ENCODE peak calls at places on chromosomes 2 and 18, in five cellular contexts. P is GM13977; Q is lower lobe of right lung; D is CD8-positive, alpha-beta memory T cell; K is stimulated activated CD4-positive, alpha-beta T cell treated with anti-CD3 and anti-CD28 coated beads, Interleukin-12 subunit alpha, Interleukin-12 subunit beta, amount 100 ng/mL, for 4 hours. E is an unnamed sample.

GRCh38 chr2:62305421-62306176 is 109.7 kb downstream of the B3GNT2 start:
- DNase-seq in K (peak), P (no peak), D (peak), Q (no peak), E (no peak)

GRCh38 chr18:21894619-21895367 is 154.2 kb downstream of the MIB1 start:
- DNase-seq in P (no peak), Q (no peak), D (no peak), K (no peak), E (no peak)

GRCh38 chr2:96952976-96953610 is 33.3 kb downstream of the FAM178B start:
- DNase-seq in P (no peak), K (no peak), Q (no peak), D (no peak), E (peak)

GRCh38 chr18:10270160-10270571 is 184.3 kb upstream of the APCDD1 start:
- DNase-seq in D (no peak), P (no peak), Q (no peak), K (no peak), E (peak)

GRCh38 chr18:2894841-2895370 is 48.1 kb downstream of the EMILIN2 start:
- DNase-seq in P (no peak), D (no peak), K (no peak), Q (no peak), E (no peak)

GRCh38 chr2:42618972-42619371 is 50.5 kb downstream of the MTA3 start:
- DNase-seq in Q (no peak), K (no peak), D (no peak), P (no peak), E (peak)

GRCh38 chr18:78637442-78638402 is 341.9 kb upstream of the SALL3 start:
- DNase-seq in P (no peak), D (no peak), Q (no peak), K (no peak), E (no peak)

GRCh38 chr2:49948091-49948490 is 793.8 kb upstream of the FSHR start:
- DNase-seq in D (no peak), Q (no peak), P (no peak), K (no peak), E (no peak)

GRCh38 chr18:36454258-36454657 is 156.7 kb downstream of the FHOD3 start:
- DNase-seq in K (no peak), D (no peak), P (no peak), Q (no peak), E (no peak)

GRCh38 chr2:56168163-56168562 is 15.6 kb upstream of the CCDC85A start:
- DNase-seq in K (no peak), P (no peak), D (no peak), Q (no peak), E (peak)

GRCh38 chr2:99915108-99915675 is 227.2 kb downstream of the AFF3 start:
- DNase-seq in Q (no peak), P (no peak), K (no peak), D (no peak), E (no peak)

GRCh38 chr2:74577448-74577847 is 22.9 kb downstream of the DOK1 start:
- DNase-seq in P (no peak), K (no peak), Q (no peak), D (no peak), E (no peak)

GRCh38 chr2:239249048-239249447 is 151.8 kb downstream of the HDAC4 start:
- DNase-seq in Q (no peak), P (no peak), D (no peak), K (no peak), E (no peak)

GRCh38 chr2:232776435-232776834 is at the start of gene KCNJ13:
- DNase-seq in K (no peak), D (no peak), Q (no peak), P (no peak), E (peak)

GRCh38 chr18:55013086-55013485 is 53.8 kb upstream of the CCDC68 start:
- DNase-seq in Q (no peak), D (no peak), K (no peak), P (no peak), E (no peak)

GRCh38 chr2:145593991-145594702 is 1074.2 kb upstream of the ZEB2 start:
- DNase-seq in P (no peak), K (no peak), D (no peak), Q (no peak), E (peak)

GRCh38 chr18:12839526-12840196 is 44.4 kb downstream of the PTPN2 start:
- DNase-seq in Q (no peak), P (peak), K (no peak), D (no peak), E (no peak)

GRCh38 chr2:137968477-137969417 is 4.5 kb downstream of the HNMT start:
- DNase-seq in K (no peak), Q (no peak), P (no peak), D (no peak), E (peak)

GRCh38 chr2:36246320-36246990 is 109.1 kb upstream of the CRIM1 start:
- DNase-seq in K (no peak), D (no peak), Q (no peak), P (peak), E (peak)

GRCh38 chr2:43368483-43369385 is 142.3 kb upstream of the ZFP36L2 start:
- DNase-seq in D (no peak), P (no peak), Q (no peak), K (no peak), E (peak)

GRCh38 chr18:59517446-59518171 is 158.5 kb upstream of the LMAN1 start:
- DNase-seq in Q (no peak), P (no peak), D (no peak), K (no peak), E (peak)

GRCh38 chr18:45416168-45416567 is 199.1 kb upstream of the SLC14A2 start:
- DNase-seq in P (no peak), Q (no peak), K (no peak), D (no peak), E (peak)

GRCh38 chr2:215860076-215860475 is 153.3 kb downstream of the MREG start:
- DNase-seq in K (no peak), Q (no peak), P (no peak), D (no peak), E (no peak)

GRCh38 chr2:201136889-201137321 is 20.9 kb downstream of the CFLAR start:
- DNase-seq in D (no peak), K (no peak), P (no peak), Q (no peak), E (peak)

GRCh38 chr18:62420513-62421209 is 95.6 kb downstream of the TNFRSF11A start:
- DNase-seq in P (peak), Q (no peak), K (peak), D (peak), E (peak)

GRCh38 chr18:21918693-21919092 is 178.1 kb downstream of the MIB1 start:
- DNase-seq in D (no peak), Q (no peak), K (no peak), P (no peak), E (no peak)

GRCh38 chr2:205540066-205540465 is 142.2 kb upstream of the NRP2 start:
- DNase-seq in Q (no peak), K (no peak), P (no peak), D (no peak), E (no peak)

GRCh38 chr2:207356604-207357003 is 173.2 kb upstream of the CREB1 start:
- DNase-seq in Q (no peak), K (no peak), D (no peak), P (no peak), E (no peak)

GRCh38 chr2:317501-318424 is 29.9 kb upstream of the ALKAL2 start:
- DNase-seq in Q (no peak), D (no peak), K (no peak), P (peak), E (peak)

GRCh38 chr2:219697811-219698683 is 70.6 kb downstream of the SLC4A3 start:
- DNase-seq in P (no peak), D (no peak), Q (no peak), K (no peak), E (no peak)

GRCh38 chr2:96091711-96092579 is 24.4 kb downstream of the ADRA2B start:
- DNase-seq in D (no peak), P (no peak), K (no peak), Q (peak), E (no peak)

GRCh38 chr2:207163815-207164747 is 1.7 kb downstream of the KLF7 start:
- DNase-seq in P (no peak), D (no peak), K (no peak), Q (peak), E (peak)

GRCh38 chr2:133459590-133459989 is 108.7 kb downstream of the NCKAP5 start:
- DNase-seq in D (no peak), K (no peak), Q (no peak), P (no peak), E (no peak)

GRCh38 chr2:223460774-223461211 is 141.4 kb downstream of the SCG2 start:
- DNase-seq in P (no peak), K (no peak), Q (no peak), D (no peak), E (peak)

GRCh38 chr2:110104025-110104771 is 11.4 kb downstream of the MALL start:
- DNase-seq in D (no peak), Q (peak), P (no peak), K (no peak), E (peak)

GRCh38 chr2:230250231-230250630 is 24.7 kb downstream of the SP140 start:
- DNase-seq in P (no peak), Q (no peak), K (no peak), D (no peak), E (no peak)

GRCh38 chr2:197077336-197077735 is 150.8 kb upstream of the PGAP1 start:
- DNase-seq in P (no peak), K (no peak), Q (no peak), D (no peak), E (peak)